ENCODE peak calls at places on chromosomes 16 and 17, in nine cellular contexts. Y is left ventricle myocardium inferior; M is neural progenitor cell; U is heart right ventricle; R is prostate gland; P is right atrium auricular region; A is pancreas; E is psoas muscle; T is CD8-positive, alpha-beta T cell. Q is an unnamed sample. For H3K4me1, the result is how much of the 10 kb centered on the place peaks cover.

GRCh38 chr16:11792404-11793260 is 4.4 kb downstream of the ZC3H7A start:
- DNase-seq in Y (no peak), M (no peak), U (no peak), R (peak), P (no peak), A (peak), E (peak), T (no peak), Q (no peak)

GRCh38 chr16:57089406-57089805 is 3.0 kb upstream of the CPNE2 start:
- DNase-seq in Y (no peak), M (no peak), U (no peak), R (no peak), P (no peak), A (no peak), E (no peak), T (no peak), Q (no peak)

GRCh38 chr17:233473-233941 is 52.1 kb upstream of the DOC2B start:
- DNase-seq in Y (peak), M (no peak), U (peak), R (no peak), P (no peak), A (peak), E (no peak), T (no peak), Q (peak)

GRCh38 chr16:67486805-67487204 is 3.5 kb upstream of the AGRP start:
- DNase-seq in Y (no peak), M (no peak), U (no peak), R (no peak), P (no peak), A (no peak), E (no peak), T (no peak), Q (no peak)

GRCh38 chr17:45782889-45783592 is 1.1 kb upstream of the CRHR1 start:
- DNase-seq in Y (no peak), M (peak), U (no peak), R (no peak), P (no peak), A (no peak), E (peak), T (peak), Q (no peak)

GRCh38 chr17:81037783-81038733 is 3.1 kb downstream of the BAIAP2 start:
- DNase-seq in Y (no peak), M (no peak), U (no peak), R (no peak), P (no peak), A (peak), E (no peak), T (no peak), Q (no peak)

GRCh38 chr17:79776378-79777165 is 1.4 kb upstream of the CBX2 start:
- DNase-seq in Y (no peak), M (peak), U (no peak), R (no peak), P (no peak), A (no peak), E (no peak), T (no peak), Q (no peak)

GRCh38 chr17:82963104-82963950 is 116.1 kb upstream of the METRNL start:
- DNase-seq in Y (peak), M (peak), U (peak), R (peak), P (peak), A (peak), E (peak), T (peak), Q (peak)

GRCh38 chr16:29148867-29149272 is 164.0 kb downstream of the LAT start:
- DNase-seq in Y (peak), M (no peak), U (no peak), R (no peak), P (no peak), A (no peak), E (no peak), T (peak), Q (no peak)

GRCh38 chr17:7177210-7177953 is 1.8 kb downstream of the ASGR1 start:
- DNase-seq in Y (peak), M (peak), U (peak), R (peak), P (peak), A (no peak), E (peak), T (peak), Q (peak)

GRCh38 chr17:29615492-29616299 is 7.0 kb downstream of the CORO6 start:
- DNase-seq in Y (peak), M (peak), U (peak), R (peak), P (peak), A (peak), E (peak), T (peak), Q (peak)

GRCh38 chr17:43406676-43407645 is 8.2 kb downstream of the ARL4D start:
- DNase-seq in Y (no peak), M (no peak), U (no peak), R (no peak), P (no peak), A (no peak), E (no peak), T (no peak), Q (no peak)

GRCh38 chr17:30433514-30433913 is 43.7 kb upstream of the GOSR1 start:
- DNase-seq in Y (no peak), M (no peak), U (no peak), R (no peak), P (no peak), A (no peak), E (no peak), T (no peak), Q (no peak)

GRCh38 chr16:72989203-72989991 is 58.5 kb downstream of the ZFHX3 start:
- DNase-seq in Y (no peak), M (no peak), U (no peak), R (peak), P (no peak), A (no peak), E (no peak), T (no peak), Q (no peak)

GRCh38 chr17:62679866-62680377 is 52.5 kb downstream of the MRC2 start:
- DNase-seq in Y (no peak), M (no peak), U (no peak), R (no peak), P (no peak), A (no peak), E (no peak), T (no peak), Q (no peak)

GRCh38 chr16:23679274-23679985 is 741 bp downstream of the PLK1 start:
- DNase-seq in Y (no peak), M (peak), U (no peak), R (no peak), P (no peak), A (peak), E (no peak), T (no peak), Q (no peak)

GRCh38 chr16:24499193-24499814 is 40.1 kb upstream of the RBBP6 start:
- DNase-seq in Y (no peak), M (peak), U (no peak), R (no peak), P (no peak), A (no peak), E (no peak), T (no peak), Q (no peak)

GRCh38 chr16:7397901-7398300 is 65.3 kb downstream of the RBFOX1 start:
- DNase-seq in Y (no peak), M (no peak), U (no peak), R (no peak), P (no peak), A (no peak), E (no peak), T (no peak), Q (no peak)

GRCh38 chr16:28604186-28604565 is 5.7 kb downstream of the SULT1A1 start:
- DNase-seq in Y (no peak), M (no peak), U (no peak), R (no peak), P (no peak), A (no peak), E (no peak), T (no peak), Q (no peak)

GRCh38 chr17:21239680-21240374 is 13.4 kb downstream of the NATD1 start:
- DNase-seq in Y (no peak), M (peak), U (no peak), R (no peak), P (no peak), A (no peak), E (no peak), T (no peak), Q (no peak)

GRCh38 chr17:27457731-27458523 is 1.7 kb downstream of the KSR1 start:
- DNase-seq in Y (no peak), M (peak), U (no peak), R (no peak), P (no peak), A (no peak), E (no peak), T (no peak), Q (no peak)

GRCh38 chr16:24208710-24209109 is 47.4 kb upstream of the CACNG3 start:
- DNase-seq in Y (no peak), M (peak), U (peak), R (no peak), P (no peak), A (no peak), E (no peak), T (no peak), Q (no peak)

GRCh38 chr17:68295086-68295485 is 3.8 kb downstream of the ARSG start:
- DNase-seq in Y (no peak), M (no peak), U (no peak), R (no peak), P (no peak), A (no peak), E (no peak), T (no peak), Q (no peak)

GRCh38 chr16:5027575-5028235 is 6.0 kb downstream of the NAGPA start:
- DNase-seq in Y (no peak), M (no peak), U (no peak), R (no peak), P (no peak), A (peak), E (no peak), T (no peak), Q (no peak)

GRCh38 chr16:28823291-28823718 is 506 bp downstream of the ATXN2L start:
- DNase-seq in Y (no peak), M (peak), U (no peak), R (no peak), P (no peak), A (peak), E (no peak), T (no peak), Q (no peak)

GRCh38 chr17:37024181-37024637 is 75.5 kb downstream of the AATF start:
- DNase-seq in Y (no peak), M (peak), U (no peak), R (no peak), P (no peak), A (no peak), E (no peak), T (no peak), Q (no peak)

GRCh38 chr16:78630102-78630501 is 530.6 kb downstream of the WWOX start:
- DNase-seq in Y (no peak), M (no peak), U (no peak), R (no peak), P (no peak), A (no peak), E (no peak), T (no peak), Q (no peak)

GRCh38 chr17:76453431-76453743 is 435 bp upstream of the UBE2O start:
- DNase-seq in Y (no peak), M (no peak), U (no peak), R (no peak), P (no peak), A (no peak), E (no peak), T (no peak), Q (no peak)

GRCh38 chr17:76449126-76449525 is 3.8 kb downstream of the UBE2O start:
- DNase-seq in Y (no peak), M (no peak), U (no peak), R (no peak), P (no peak), A (no peak), E (no peak), T (no peak), Q (no peak)

GRCh38 chr17:76451480-76451879 is 1.5 kb downstream of the UBE2O start:
- DNase-seq in Y (no peak), M (peak), U (no peak), R (no peak), P (no peak), A (no peak), E (no peak), T (no peak), Q (no peak)

GRCh38 chr17:76452646-76453430 is at the start of gene UBE2O:
- DNase-seq in Y (peak), M (peak), U (peak), R (peak), P (peak), A (peak), E (peak), T (peak), Q (peak)

GRCh38 chr17:76452102-76452645 is 778 bp downstream of the UBE2O start:
- DNase-seq in Y (no peak), M (peak), U (no peak), R (no peak), P (no peak), A (peak), E (no peak), T (no peak), Q (no peak)
- TF ChIP-seq CTCF in Y (no peak), M (no peak), U (no peak), R (no peak), P (no peak), A (no peak), E (no peak), T (no peak), Q (no peak)

DNA sequence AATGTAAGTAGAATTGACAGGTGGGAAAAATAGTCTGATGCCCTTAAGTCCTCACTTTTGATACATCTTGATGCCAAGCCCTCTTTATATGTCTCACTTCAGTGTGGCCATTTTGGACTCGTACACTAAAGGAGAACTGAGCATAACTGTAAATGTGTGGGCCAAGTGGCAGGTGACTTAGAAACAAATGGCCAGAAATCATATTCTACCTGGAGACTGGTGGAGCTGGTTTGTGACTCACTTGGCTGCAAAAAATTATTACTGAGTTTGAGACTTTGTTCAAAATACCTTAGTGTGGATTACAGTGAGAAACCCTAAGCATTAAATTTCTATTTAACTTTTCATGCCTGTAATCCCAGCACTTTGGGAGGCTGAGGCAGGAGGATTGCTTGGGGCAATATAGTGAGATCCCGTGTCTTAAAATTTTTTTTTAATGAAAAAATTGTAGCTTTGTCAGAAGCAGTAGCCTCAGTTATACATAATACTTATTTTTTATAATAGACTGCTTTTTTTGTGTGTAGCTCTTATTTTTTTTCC is 5.0 kb downstream of the HAPSTR1 start:
- DNase-seq in Y (no peak), M (no peak), U (no peak), R (peak), P (no peak), A (no peak), E (no peak), T (no peak), Q (no peak)
- H3K4me1 ChIP-seq in Y (half or more), M (under half), U (half or more), R (under half), P (half or more), A (half or more), E (half or more), T (half or more), Q (under half)

GRCh38 chr16:31094424-31095120 is at the start of gene VKORC1:
- DNase-seq in Y (peak), M (peak), U (peak), R (peak), P (peak), A (peak), E (peak), T (peak), Q (peak)
- H3K4me3 ChIP-seq in Y (peak), M (peak), U (peak), R (peak), P (peak), A (peak), E (peak), T (peak), Q (peak)

DNA sequence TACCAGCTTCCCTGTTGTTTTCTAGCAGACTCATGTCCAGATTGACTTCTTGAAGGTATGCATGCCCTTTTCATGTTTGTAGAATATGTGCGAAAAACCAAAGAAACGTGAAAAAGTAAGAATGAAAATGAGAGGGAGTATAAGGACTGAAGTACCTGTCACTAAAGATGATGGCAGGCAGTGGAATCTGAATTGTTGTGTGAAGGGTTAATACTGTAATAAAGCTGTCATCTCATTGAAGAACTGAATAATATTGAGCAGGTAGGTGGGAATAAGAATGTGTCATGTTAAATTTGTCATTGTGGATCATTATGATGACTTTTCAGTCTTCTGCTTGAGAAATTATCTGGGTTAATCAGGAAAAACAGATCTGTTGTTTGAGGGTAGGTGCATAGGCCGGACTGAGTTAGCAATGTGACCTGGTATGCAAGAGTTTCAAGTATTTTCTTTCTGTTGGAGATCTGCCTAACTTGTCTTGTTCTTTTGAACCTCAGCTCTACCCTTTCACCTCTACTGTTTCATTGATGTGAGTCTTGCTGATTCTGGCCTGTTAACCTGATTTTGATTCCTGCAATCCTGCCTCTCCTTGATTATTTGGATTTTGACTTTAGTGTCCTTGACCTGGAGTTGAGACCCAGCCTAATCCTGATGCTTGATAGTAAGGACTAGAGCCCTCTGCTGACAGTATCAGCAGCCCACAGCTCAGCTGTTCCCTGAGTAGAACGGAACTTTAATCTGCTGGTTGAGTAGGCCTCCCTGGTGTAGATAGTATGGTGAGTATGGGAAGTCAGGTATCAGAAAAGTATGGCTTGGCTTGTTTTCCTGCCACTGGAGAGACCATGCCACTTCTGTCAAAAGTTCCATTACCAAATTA is 64.6 kb downstream of the MAP2K4 start:
- DNase-seq in Y (no peak), M (no peak), U (no peak), R (no peak), P (no peak), A (no peak), E (no peak), T (no peak), Q (no peak)
- TF ChIP-seq CTCF in Y (no peak), M (no peak), U (no peak), R (no peak), P (no peak), A (no peak), E (no peak), T (no peak), Q (no peak)

GRCh38 chr17:72518810-72519597 is 398.2 kb downstream of the SOX9 start:
- DNase-seq in Y (no peak), M (no peak), U (no peak), R (peak), P (no peak), A (peak), E (no peak), T (no peak), Q (no peak)
- H3K4me1 ChIP-seq in Y (under half), M (half or more), U (under half), R (under half), P (under half), A (half or more), E (under half), T (under half), Q (under half)

GRCh38 chr17:16003841-16004240 is 4.2 kb downstream of the TTC19 start:
- DNase-seq in Y (no peak), M (no peak), U (peak), R (no peak), P (no peak), A (no peak), E (no peak), T (no peak), Q (no peak)

GRCh38 chr17:15999141-15999973 is at the start of the genes TTC19 and ZSWIM7:
- DNase-seq in Y (peak), M (peak), U (peak), R (peak), P (peak), A (peak), E (peak), T (peak), Q (peak)

GRCh38 chr17:15999974-16000827 is 577 bp downstream of the TTC19 start:
- DNase-seq in Y (peak), M (peak), U (peak), R (peak), P (no peak), A (no peak), E (no peak), T (peak), Q (no peak)

GRCh38 chr17:16002708-16003265 is 3.2 kb downstream of the TTC19 start:
- DNase-seq in Y (no peak), M (no peak), U (no peak), R (no peak), P (no peak), A (no peak), E (no peak), T (no peak), Q (no peak)

DNA sequence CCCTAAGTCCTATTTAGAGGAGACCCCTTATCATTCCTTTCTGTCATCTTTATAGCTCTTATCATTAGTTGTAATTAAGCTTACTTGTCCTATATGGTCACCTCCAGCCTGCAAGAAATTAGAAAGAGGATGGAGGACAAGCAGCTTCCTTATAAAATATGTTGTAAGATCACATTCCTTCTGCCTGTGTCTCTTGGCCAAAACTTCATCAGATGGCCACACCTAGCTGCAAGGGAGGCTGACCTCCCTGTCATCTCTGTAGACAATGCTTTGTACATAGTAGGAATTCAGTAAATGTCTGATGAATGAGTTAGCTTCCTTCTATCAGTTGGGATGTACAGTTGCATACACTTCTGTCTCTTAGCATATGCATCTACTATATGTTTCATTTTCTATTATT is 1.9 kb downstream of the TTC19 start:
- DNase-seq in Y (no peak), M (no peak), U (no peak), R (no peak), P (no peak), A (no peak), E (no peak), T (no peak), Q (no peak)
- H3K4me3 ChIP-seq in Y (peak), M (no peak), U (no peak), R (no peak), P (peak), A (no peak), E (peak), T (no peak), Q (no peak)

GRCh38 chr17:50806141-50806643 is 29.2 kb upstream of the WFIKKN2 start:
- DNase-seq in Y (no peak), M (peak), U (no peak), R (no peak), P (no peak), A (peak), E (no peak), T (no peak), Q (no peak)
- TF ChIP-seq CTCF in Y (no peak), M (peak), U (no peak), R (no peak), P (no peak), A (no peak), E (no peak), T (no peak), Q (no peak)

GRCh38 chr16:2053211-2053610 is 5.4 kb downstream of the TSC2 start:
- DNase-seq in Y (no peak), M (no peak), U (no peak), R (no peak), P (no peak), A (peak), E (no peak), T (no peak), Q (no peak)
- H3K4me1 ChIP-seq in Y (under half), M (under half), U (under half), R (under half), P (under half), A (under half), E (under half), T (under half), Q (under half)